ENCODE peak calls at places on chromosome 20, in nine cellular contexts. O is PC-3, U is HCT116, E is GM23338, D is MM.1S, H is GM23248, J is SK-N-SH, N is hepatocyte, K is neural progenitor cell. M is an unnamed sample.

GRCh38 chr20:42341654-42342053 is 723.5 kb upstream of the CHD6 start:
- DNase-seq in U (no peak), N (no peak), O (no peak), D (no peak), J (no peak), K (no peak), E (no peak), H (no peak), M (no peak)

GRCh38 chr20:11274137-11274536 is 600.3 kb upstream of the JAG1 start:
- DNase-seq in J (peak; percentile 67), H (peak; percentile 74), D (peak; percentile 30), O (peak; percentile 89), U (peak; percentile 52), E (peak; percentile 74), K (peak; percentile 84), N (peak; percentile 78), M (peak; percentile 9)

GRCh38 chr20:33306807-33307206 is 23.8 kb downstream of the BPIFB1 start:
- DNase-seq in H (no peak), N (no peak), J (no peak), K (no peak), O (no peak), U (no peak), D (no peak), E (no peak), M (no peak)

GRCh38 chr20:22684072-22684762 is 99.8 kb upstream of the FOXA2 start:
- DNase-seq in U (peak; percentile 60), O (peak; percentile 90), E (peak; percentile 90), J (peak; percentile 58), H (peak; percentile 82), N (peak; percentile 86), K (peak; percentile 87), D (peak; percentile 65), M (peak; percentile 67)

GRCh38 chr20:53865905-53866786 is 204.2 kb downstream of the BCAS1 start:
- DNase-seq in E (peak; percentile 67), O (peak; percentile 99), D (no peak), N (peak; percentile 61), U (no peak), H (peak; percentile 65), J (peak; percentile 19), K (peak; percentile 76), M (peak; percentile 71)

GRCh38 chr20:16526433-16527380 is 46.5 kb downstream of the KIF16B start:
- DNase-seq in J (no peak), D (no peak), N (no peak), U (no peak), E (no peak), K (no peak), O (no peak), H (no peak), M (no peak)

GRCh38 chr20:40930561-40930960 is 98.1 kb upstream of the TOP1 start:
- DNase-seq in J (no peak), K (no peak), N (no peak), E (no peak), O (no peak), H (no peak), U (no peak), D (no peak), M (peak; percentile 56)

GRCh38 chr20:828987-829386 is 4.5 kb upstream of the FAM110A start:
- DNase-seq in U (no peak), K (no peak), H (no peak), N (no peak), J (peak; percentile 48), D (peak; percentile 82), E (no peak), O (no peak), M (no peak)

GRCh38 chr20:52972965-52973819 is 1.0 kb downstream of the TSHZ2 start:
- DNase-seq in J (peak; percentile 78), O (no peak), D (peak; percentile 20), K (peak; percentile 60), H (peak; percentile 56), E (peak; percentile 73), U (no peak), N (peak; percentile 40), M (no peak)

GRCh38 chr20:51586005-51586440 is 43.5 kb upstream of the NFATC2 start:
- DNase-seq in U (peak; percentile 63), H (peak; percentile 95), D (no peak), K (no peak), E (no peak), N (no peak), O (peak; percentile 65), J (no peak), M (no peak)

GRCh38 chr20:59207742-59208357 is 44.2 kb downstream of the ZNF831 start:
- DNase-seq in U (peak; percentile 16), D (peak; percentile 59), N (peak; percentile 69), K (peak; percentile 88), J (peak; percentile 50), E (peak; percentile 95), H (peak; percentile 56), O (peak; percentile 51), M (peak; percentile 86)

GRCh38 chr20:59403261-59403961 is 103.0 kb downstream of the EDN3 start:
- DNase-seq in N (peak; percentile 79), D (peak; percentile 33), H (peak; percentile 50), O (peak; percentile 52), J (peak; percentile 95), U (no peak), E (peak; percentile 75), K (peak; percentile 87), M (peak; percentile 39)

GRCh38 chr20:62849431-62849830 is 12.2 kb downstream of the TCFL5 start:
- DNase-seq in D (no peak), E (no peak), H (no peak), N (no peak), O (no peak), J (no peak), K (no peak), U (no peak), M (no peak)
- H4K20me1 ChIP-seq in D (no peaks in the 10 kb centered on the region), E (peaks cover 7% of the 10 kb centered on the region), H (no peaks in the 10 kb centered on the region), N (no peaks in the 10 kb centered on the region), O (peaks cover 3% of the 10 kb centered on the region), J (no peaks in the 10 kb centered on the region), K (peaks cover 19% of the 10 kb centered on the region), U (no peaks in the 10 kb centered on the region), M (no peaks in the 10 kb centered on the region)

GRCh38 chr20:7695622-7696021 is 244.6 kb downstream of the HAO1 start:
- DNase-seq in O (peak; percentile 54), E (no peak), D (no peak), H (peak; percentile 65), K (no peak), N (no peak), J (no peak), U (no peak), M (no peak)
- TF ChIP-seq EZH2phosphoT487 in O (no peak), E (no peak), D (no peak), H (no peak), K (no peak), N (no peak), J (no peak), U (no peak), M (no peak)

GRCh38 chr20:43397147-43397546 is 60.5 kb upstream of the SRSF6 start:
- DNase-seq in E (no peak), J (no peak), U (no peak), D (no peak), N (no peak), O (no peak), K (no peak), H (peak; percentile 32), M (no peak)

GRCh38 chr20:43393072-43393471 is 64.6 kb upstream of the SRSF6 start:
- DNase-seq in H (no peak), K (no peak), O (no peak), D (no peak), N (no peak), J (no peak), E (no peak), U (no peak), M (no peak)

GRCh38 chr20:43398676-43399324 is 58.9 kb upstream of the SRSF6 start:
- DNase-seq in H (no peak), K (no peak), N (no peak), E (no peak), O (no peak), J (no peak), U (no peak), D (no peak), M (no peak)
- H2AFZ ChIP-seq in H (no peak overlapping the region), K (no peak overlapping the region), N (no peak overlapping the region), E (no peak overlapping the region), O (no peak overlapping the region), J (no peak overlapping the region), U (no peak overlapping the region), D (no peak overlapping the region), M (no peak overlapping the region)

GRCh38 chr20:46811328-46812084 is 83.1 kb upstream of the EYA2 start:
- DNase-seq in O (no peak), U (no peak), E (peak; percentile 48), D (no peak), N (no peak), J (peak; percentile 62), K (peak; percentile 26), H (no peak), M (no peak)

GRCh38 chr20:46816097-46816496 is 78.5 kb upstream of the EYA2 start:
- DNase-seq in H (no peak), K (no peak), O (no peak), D (no peak), N (no peak), E (no peak), U (no peak), J (no peak), M (no peak)

GRCh38 chr20:46816916-46817638 is 77.6 kb upstream of the EYA2 start:
- DNase-seq in H (peak; percentile 5), O (no peak), K (no peak), E (no peak), U (no peak), J (no peak), D (no peak), N (no peak), M (no peak)

GRCh38 chr20:46810442-46811327 is 84.0 kb upstream of the EYA2 start:
- DNase-seq in E (peak; percentile 18), D (no peak), J (no peak), U (no peak), N (no peak), H (no peak), K (no peak), O (no peak), M (no peak)

DNA sequence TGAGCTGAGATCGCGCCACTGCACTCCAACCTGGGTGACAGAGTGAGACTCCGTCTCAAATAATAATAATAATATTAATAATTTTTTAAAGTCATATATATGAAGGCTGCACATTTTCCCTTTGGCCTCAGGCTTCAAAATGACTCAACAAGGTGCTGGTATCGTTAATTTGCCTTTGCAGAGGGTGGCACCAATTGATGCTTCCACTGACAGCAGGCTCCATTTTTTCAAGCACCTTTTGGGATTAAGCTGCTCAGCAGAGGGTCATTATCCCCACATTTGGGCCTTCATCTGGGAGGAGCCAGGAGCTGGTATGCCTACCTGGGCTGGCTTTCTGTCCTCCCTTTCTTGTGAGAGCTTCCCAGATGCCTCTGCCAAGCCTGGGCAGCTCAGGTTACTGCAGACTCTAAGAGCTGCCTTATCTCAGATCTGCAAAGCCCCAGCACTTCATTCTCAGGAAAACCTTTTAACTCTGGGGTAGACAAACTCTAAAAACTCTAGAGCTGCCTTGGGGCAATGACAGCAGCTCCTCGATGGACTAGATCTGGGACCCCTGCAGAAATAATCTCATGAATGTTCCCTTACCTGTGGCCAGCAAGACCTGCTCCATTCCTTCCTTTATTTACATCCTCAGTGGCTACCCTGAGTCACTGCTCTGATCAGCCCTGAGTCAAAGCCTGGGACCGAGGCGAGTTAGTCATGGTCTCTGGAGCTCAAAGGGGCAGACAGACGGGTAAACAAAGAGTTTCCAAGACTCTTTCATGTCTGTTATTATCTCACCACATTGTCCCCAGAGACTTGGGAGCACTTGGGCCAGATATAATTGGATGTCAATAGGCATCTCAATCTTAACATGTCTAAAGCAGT is 80.0 kb upstream of the EYA2 start:
- DNase-seq in U (peak; percentile 62), O (peak; percentile 96), H (peak; percentile 95), E (peak; percentile 65), N (peak; percentile 72), K (peak; percentile 90), D (no peak), J (no peak), M (no peak)
- H4K20me1 ChIP-seq in U (no peaks in the 10 kb centered on the region), O (no peaks in the 10 kb centered on the region), H (no peaks in the 10 kb centered on the region), E (no peaks in the 10 kb centered on the region), N (no peaks in the 10 kb centered on the region), K (peaks cover 11% of the 10 kb centered on the region), D (no peaks in the 10 kb centered on the region), J (no peaks in the 10 kb centered on the region), M (no peaks in the 10 kb centered on the region)